ENCODE peak calls at places on chromosome X, in seven cellular contexts. P, R, W, H, Q, S and N are unnamed samples.

GRCh38 chrX:78168065-78168464 is 28.6 kb upstream of the TAF9B start:
- ATAC-seq in Q (no peak), H (no peak), R (no peak), W (no peak), S (no peak), P (no peak), N (no peak)

GRCh38 chrX:122475306-122475705 is 708.8 kb upstream of the GRIA3 start:
- ATAC-seq in P (no peak), S (no peak), R (no peak), H (no peak), Q (no peak), W (no peak), N (no peak)

GRCh38 chrX:68536429-68536828 is 37.6 kb downstream of the YIPF6 start:
- ATAC-seq in Q (no peak), R (peak; percentile 70), P (no peak), W (no peak), S (no peak), H (no peak), N (no peak)

GRCh38 chrX:124217289-124218251 is 114.9 kb upstream of the TEX13D start:
- ATAC-seq in H (peak; percentile 75), W (peak; percentile 35), Q (no peak), S (no peak), R (peak; percentile 87), P (peak; percentile 84), N (no peak)

GRCh38 chrX:39261446-39262147 is 460.3 kb downstream of the MID1IP1 start:
- ATAC-seq in S (peak; percentile 64), H (peak; percentile 62), W (no peak), R (no peak), P (peak; percentile 51), Q (no peak), N (no peak)

GRCh38 chrX:68183612-68184214 is 249.6 kb downstream of the OPHN1 start:
- ATAC-seq in H (peak; percentile 81), S (peak; percentile 69), R (peak; percentile 56), W (no peak), Q (no peak), P (no peak), N (no peak)

GRCh38 chrX:2451456-2452316 is 49.1 kb downstream of the DHRSX start:
- ATAC-seq in R (no peak), W (no peak), S (peak; percentile 72), P (peak; percentile 73), H (peak; percentile 85), Q (no peak), N (no peak)

GRCh38 chrX:65668362-65669310 is 1.2 kb downstream of the MSN start:
- ATAC-seq in W (peak; percentile 72), H (peak; percentile 85), Q (peak; percentile 24), R (no peak), P (peak; percentile 62), S (peak; percentile 49), N (peak; percentile 77)

GRCh38 chrX:23373129-23373804 is 38.6 kb downstream of the PTCHD1 start:
- ATAC-seq in R (no peak), P (no peak), H (no peak), Q (no peak), W (peak; percentile 79), S (no peak), N (peak; percentile 89)

GRCh38 chrX:151397741-151398070 is 700 bp downstream of the VMA21 start:
- ATAC-seq in P (peak; percentile 9), H (peak; percentile 64), R (peak; percentile 42), Q (peak; percentile 4), S (peak; percentile 16), W (no peak), N (no peak)

GRCh38 chrX:149161438-149162088 is 343.5 kb downstream of the IDS start:
- ATAC-seq in R (no peak), Q (no peak), S (no peak), W (no peak), P (no peak), H (no peak), N (no peak)

GRCh38 chrX:39195156-39195555 is 393.9 kb downstream of the MID1IP1 start:
- ATAC-seq in R (no peak), S (no peak), H (no peak), W (no peak), Q (no peak), P (peak; percentile 49), N (no peak)

GRCh38 chrX:39755152-39756032 is 342.4 kb downstream of the BCOR start:
- ATAC-seq in R (peak; percentile 76), W (peak; percentile 92), Q (peak; percentile 95), S (peak; percentile 92), H (peak; percentile 85), P (no peak), N (peak; percentile 92)

GRCh38 chrX:143437439-143437838 is 79.8 kb downstream of the SPANXN3 start:
- ATAC-seq in R (no peak), S (no peak), H (no peak), W (no peak), P (peak; percentile 62), Q (peak; percentile 81), N (no peak)

GRCh38 chrX:66038115-66038514 is 1.8 kb downstream of the VSIG4 start:
- ATAC-seq in R (no peak), W (no peak), H (no peak), S (no peak), P (no peak), Q (no peak), N (peak; percentile 39)

GRCh38 chrX:41066391-41066790 is 18.9 kb upstream of the USP9X start:
- ATAC-seq in R (no peak), W (no peak), H (no peak), P (no peak), S (no peak), Q (no peak), N (no peak)

GRCh38 chrX:47991263-47992092 is 12.3 kb downstream of the ZNF182 start:
- ATAC-seq in W (no peak), P (no peak), H (no peak), S (no peak), R (no peak), Q (no peak), N (no peak)

GRCh38 chrX:115948018-115948923 is 222.3 kb upstream of the AGTR2 start:
- ATAC-seq in Q (no peak), H (peak; percentile 70), P (no peak), R (peak; percentile 70), S (no peak), W (no peak), N (no peak)

GRCh38 chrX:143081231-143081630 is 55.5 kb downstream of the SPANXN4 start:
- ATAC-seq in Q (no peak), W (no peak), P (no peak), S (no peak), R (no peak), H (no peak), N (no peak)

GRCh38 chrX:1327651-1328304 is 8.8 kb upstream of the IL3RA start:
- ATAC-seq in P (no peak), H (no peak), R (no peak), Q (no peak), S (no peak), W (no peak), N (no peak)

GRCh38 chrX:99051639-99052038 is 1358.4 kb downstream of the PCDH19 start:
- ATAC-seq in P (no peak), R (no peak), Q (no peak), H (no peak), W (no peak), S (no peak), N (no peak)

DNA sequence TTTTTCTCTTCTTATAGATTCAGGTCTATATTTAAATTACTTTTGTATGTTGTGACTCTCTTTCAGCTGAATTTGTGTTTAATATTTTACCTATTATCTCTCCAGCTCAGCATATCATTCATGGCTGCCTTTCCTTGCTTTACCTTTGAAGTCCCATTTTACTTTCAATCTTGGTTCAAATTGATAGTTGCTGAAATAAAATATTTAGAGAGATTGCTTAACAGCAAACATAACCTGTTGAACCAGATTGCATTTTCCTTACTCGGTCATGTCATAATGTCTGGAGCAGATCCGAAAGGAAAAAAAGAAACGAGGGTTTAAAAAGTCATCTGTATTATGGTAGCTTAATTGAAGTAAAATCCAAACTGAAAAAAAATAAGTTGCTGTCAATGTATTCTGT is 94.1 kb downstream of the IL1RAPL2 start:
- ATAC-seq in P (no peak), H (no peak), Q (no peak), W (no peak), R (no peak), S (no peak), N (no peak)
- TF ChIP-seq POLR2AphosphoS5 in P (no peak), H (no peak), Q (no peak), W (no peak), R (no peak), S (no peak), N (no peak)

GRCh38 chrX:45596190-45596808 is 395.6 kb upstream of the DIPK2B start:
- ATAC-seq in S (no peak), Q (no peak), H (no peak), P (no peak), R (no peak), W (no peak), N (no peak)
- TF ChIP-seq POLR2AphosphoS5 in S (no peak), Q (no peak), H (no peak), P (no peak), R (no peak), W (no peak), N (no peak)

GRCh38 chrX:109536439-109537323 is at the start of gene NXT2:
- ATAC-seq in R (peak; percentile 99), S (peak; percentile 98), W (peak; percentile 100), Q (peak; percentile 100), H (peak; percentile 100), P (peak; percentile 99), N (peak; percentile 100)
- TF ChIP-seq POLR2AphosphoS5 in R (peak; percentile 76), S (peak; percentile 73), W (peak; percentile 90), Q (peak; percentile 93), H (peak; percentile 84), P (peak; percentile 75), N (peak; percentile 79)

GRCh38 chrX:154462396-154462795 is 4.3 kb downstream of the PLXNA3 start:
- ATAC-seq in R (no peak), H (no peak), P (no peak), Q (no peak), W (no peak), S (no peak), N (no peak)
- TF ChIP-seq POLR2AphosphoS5 in R (no peak), H (no peak), P (no peak), Q (no peak), W (no peak), S (no peak), N (no peak)

DNA sequence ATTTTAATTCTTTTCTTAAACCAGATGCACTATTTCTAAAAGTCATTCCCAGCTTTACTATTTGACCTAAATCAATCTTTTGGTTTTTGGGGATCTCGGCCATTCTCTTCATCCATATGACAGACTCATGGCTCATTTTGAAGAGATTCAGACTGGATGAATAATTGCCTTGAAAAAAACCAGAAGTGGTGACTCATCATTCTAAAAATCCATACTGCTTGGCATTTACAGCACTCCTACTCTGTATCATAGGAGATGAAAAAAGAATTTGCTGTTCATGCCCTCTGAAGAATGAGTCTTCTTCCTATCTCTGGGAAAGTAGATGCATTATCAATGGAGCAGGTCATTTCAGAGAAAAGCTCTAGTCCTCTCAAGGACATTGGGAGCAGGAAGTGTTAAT is 220.5 kb upstream of the RPS6KA3 start:
- ATAC-seq in R (no peak), Q (no peak), P (no peak), H (no peak), W (no peak), S (peak; percentile 36), N (no peak)
- TF ChIP-seq POLR2AphosphoS5 in R (no peak), Q (no peak), P (no peak), H (no peak), W (no peak), S (no peak), N (no peak)

GRCh38 chrX:101393530-101394305 is 2.9 kb downstream of the RPL36A start:
- ATAC-seq in H (no peak), W (no peak), P (no peak), S (no peak), Q (no peak), R (no peak), N (no peak)
- TF ChIP-seq POLR2AphosphoS5 in H (no peak), W (no peak), P (no peak), S (no peak), Q (peak; percentile 16), R (no peak), N (no peak)